ENCODE peak calls at places on chromosomes 13 and 19, in four cellular contexts. One of them, this sample, is unnamed. For H3K9me3, the result is how much of the 10 kb centered on the place peaks cover.

GRCh38 chr19:46886546-46887239 is 25.9 kb downstream of the ARHGAP35 start:
- DNase-seq in ascending aorta: no peak
- DNase-seq in uterus: no peak
- DNase-seq in cardiac muscle cell: no peak
- DNase-seq in this sample: no peak

GRCh38 chr13:82800391-82800790 is 1081.9 kb downstream of the SLITRK1 start:
- DNase-seq in ascending aorta: no peak
- DNase-seq in uterus: no peak
- DNase-seq in cardiac muscle cell: no peak
- DNase-seq in this sample: no peak

GRCh38 chr13:114102521-114103288 is 29.7 kb downstream of the RASA3 start:
- DNase-seq in ascending aorta: no peak
- DNase-seq in uterus: peak
- DNase-seq in cardiac muscle cell: no peak
- DNase-seq in this sample: no peak

GRCh38 chr19:41302624-41303351 is 7.2 kb upstream of the CCDC97 start:
- DNase-seq in ascending aorta: no peak
- DNase-seq in uterus: no peak
- DNase-seq in cardiac muscle cell: no peak
- DNase-seq in this sample: peak

GRCh38 chr19:2034729-2035589 is 16.1 kb downstream of the MKNK2 start:
- DNase-seq in ascending aorta: no peak
- DNase-seq in uterus: no peak
- DNase-seq in cardiac muscle cell: peak
- DNase-seq in this sample: peak

GRCh38 chr19:7789447-7789846 is 26.4 kb downstream of the CLEC4M start:
- DNase-seq in ascending aorta: no peak
- DNase-seq in uterus: no peak
- DNase-seq in cardiac muscle cell: no peak
- DNase-seq in this sample: no peak

GRCh38 chr19:7730286-7731217 is 1.4 kb downstream of the CLEC4G start:
- DNase-seq in ascending aorta: no peak
- DNase-seq in uterus: no peak
- DNase-seq in cardiac muscle cell: no peak
- DNase-seq in this sample: no peak

GRCh38 chr13:20301391-20302071 is 69.4 kb upstream of the GJB6 start:
- DNase-seq in ascending aorta: no peak
- DNase-seq in uterus: no peak
- DNase-seq in cardiac muscle cell: no peak
- DNase-seq in this sample: no peak

GRCh38 chr19:55284405-55285058 is 735 bp downstream of the BRSK1 start:
- DNase-seq in ascending aorta: no peak
- DNase-seq in uterus: no peak
- DNase-seq in cardiac muscle cell: no peak
- DNase-seq in this sample: no peak

GRCh38 chr19:13604902-13605586 is 98.8 kb upstream of the CACNA1A start:
- DNase-seq in ascending aorta: no peak
- DNase-seq in uterus: no peak
- DNase-seq in cardiac muscle cell: no peak
- DNase-seq in this sample: no peak

GRCh38 chr19:47044946-47045866 is 3.2 kb downstream of the TMEM160 start:
- DNase-seq in ascending aorta: no peak
- DNase-seq in uterus: no peak
- DNase-seq in cardiac muscle cell: no peak
- DNase-seq in this sample: no peak

GRCh38 chr19:48480476-48481190 is 11.5 kb downstream of the CYTH2 start:
- DNase-seq in ascending aorta: no peak
- DNase-seq in uterus: peak
- DNase-seq in cardiac muscle cell: no peak
- DNase-seq in this sample: peak

GRCh38 chr13:45328661-45329105 is 12.3 kb downstream of the TPT1 start:
- DNase-seq in ascending aorta: no peak
- DNase-seq in uterus: no peak
- DNase-seq in cardiac muscle cell: no peak
- DNase-seq in this sample: no peak

GRCh38 chr13:37446503-37446902 is 152.1 kb downstream of the POSTN start:
- DNase-seq in ascending aorta: peak
- DNase-seq in uterus: peak
- DNase-seq in cardiac muscle cell: peak
- DNase-seq in this sample: no peak

GRCh38 chr19:53868892-53869804 is 1.5 kb downstream of the MYADM start:
- DNase-seq in ascending aorta: peak
- DNase-seq in uterus: peak
- DNase-seq in cardiac muscle cell: peak
- DNase-seq in this sample: peak

GRCh38 chr19:30450101-30450500 is 77.9 kb downstream of the ZNF536 start:
- DNase-seq in ascending aorta: no peak
- DNase-seq in uterus: peak
- DNase-seq in cardiac muscle cell: peak
- DNase-seq in this sample: no peak

GRCh38 chr19:35498220-35498619 is 8.0 kb upstream of the KRTDAP start:
- DNase-seq in ascending aorta: no peak
- DNase-seq in uterus: no peak
- DNase-seq in cardiac muscle cell: no peak
- DNase-seq in this sample: no peak

GRCh38 chr19:29811125-29812079 is at the start of gene CCNE1:
- DNase-seq in ascending aorta: peak
- DNase-seq in uterus: peak
- DNase-seq in cardiac muscle cell: peak
- DNase-seq in this sample: peak

GRCh38 chr19:33905937-33906577 is 109.4 kb downstream of the KCTD15 start:
- DNase-seq in ascending aorta: peak
- DNase-seq in uterus: peak
- DNase-seq in cardiac muscle cell: peak
- DNase-seq in this sample: no peak

GRCh38 chr13:35782793-35783192 is 306.3 kb upstream of the MAB21L1 start:
- DNase-seq in ascending aorta: no peak
- DNase-seq in uterus: no peak
- DNase-seq in cardiac muscle cell: no peak
- DNase-seq in this sample: no peak

GRCh38 chr13:73765651-73766384 is 368.4 kb downstream of the KLF12 start:
- DNase-seq in ascending aorta: peak
- DNase-seq in uterus: peak
- DNase-seq in cardiac muscle cell: peak
- DNase-seq in this sample: peak

GRCh38 chr13:25179011-25179410 is 6.9 kb upstream of the AMER2 start:
- DNase-seq in ascending aorta: no peak
- DNase-seq in uterus: no peak
- DNase-seq in cardiac muscle cell: no peak
- DNase-seq in this sample: no peak

GRCh38 chr19:49119411-49120324 is at the start of gene PPFIA3:
- DNase-seq in ascending aorta: peak
- DNase-seq in uterus: no peak
- DNase-seq in cardiac muscle cell: peak
- DNase-seq in this sample: peak

GRCh38 chr19:45876411-45877197 is 9.3 kb downstream of the IRF2BP1 start:
- DNase-seq in ascending aorta: no peak
- DNase-seq in uterus: no peak
- DNase-seq in cardiac muscle cell: peak
- DNase-seq in this sample: no peak
- H3K27ac ChIP-seq in ascending aorta: no peak
- H3K27ac ChIP-seq in uterus: peak
- H3K27ac ChIP-seq in cardiac muscle cell: peak
- H3K27ac ChIP-seq in this sample: peak

DNA sequence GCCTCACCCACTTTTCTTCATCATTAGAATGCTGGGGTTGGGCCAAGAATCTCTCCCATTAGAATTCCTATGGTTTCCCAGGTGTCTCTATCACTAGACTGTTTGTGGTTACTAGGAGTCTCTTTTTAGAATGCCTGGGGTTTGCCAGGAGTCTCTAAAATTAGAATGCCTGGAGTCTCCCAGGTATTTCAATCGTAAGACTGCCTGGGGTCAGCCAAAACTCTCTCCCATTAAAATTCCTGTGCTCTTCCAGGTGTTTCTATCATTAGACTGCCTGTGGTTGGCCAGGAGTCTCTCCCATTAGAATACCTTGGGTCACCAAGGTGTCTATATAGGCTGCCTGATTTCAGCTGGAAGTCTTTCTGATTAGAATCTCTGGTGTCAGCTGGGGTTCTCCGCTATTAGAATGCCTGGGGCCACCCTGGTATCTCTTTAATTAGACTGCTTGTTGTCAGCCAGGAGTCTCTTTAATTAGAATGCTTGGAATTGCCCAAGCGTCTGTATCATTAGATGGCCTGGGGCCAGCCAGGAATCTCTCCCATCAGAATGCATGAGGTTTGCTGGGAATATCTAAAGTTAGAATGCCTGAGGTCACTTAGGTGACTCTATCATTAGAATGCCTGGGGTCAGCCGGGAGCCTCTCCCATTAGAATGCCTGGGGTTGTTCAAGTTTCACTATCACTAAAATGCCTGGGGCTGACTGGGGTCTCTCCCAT is 1479.2 kb downstream of the UQCRFS1 start:
- DNase-seq in ascending aorta: no peak
- DNase-seq in uterus: no peak
- DNase-seq in cardiac muscle cell: no peak
- DNase-seq in this sample: no peak
- H3K9me3 ChIP-seq in ascending aorta: under half
- H3K9me3 ChIP-seq in uterus: under half
- H3K9me3 ChIP-seq in cardiac muscle cell: under half
- H3K9me3 ChIP-seq in this sample: under half

GRCh38 chr19:18649371-18650047 is 12.7 kb downstream of the KLHL26 start:
- DNase-seq in ascending aorta: no peak
- DNase-seq in uterus: peak
- DNase-seq in cardiac muscle cell: peak
- DNase-seq in this sample: no peak
- H3K27ac ChIP-seq in ascending aorta: peak
- H3K27ac ChIP-seq in uterus: peak
- H3K27ac ChIP-seq in cardiac muscle cell: peak
- H3K27ac ChIP-seq in this sample: no peak

GRCh38 chr19:52648336-52648990 is 10.3 kb upstream of the ZNF83 start:
- DNase-seq in ascending aorta: no peak
- DNase-seq in uterus: no peak
- DNase-seq in cardiac muscle cell: no peak
- DNase-seq in this sample: no peak
- H3K9me3 ChIP-seq in ascending aorta: under half
- H3K9me3 ChIP-seq in uterus: under half
- H3K9me3 ChIP-seq in cardiac muscle cell: under half
- H3K9me3 ChIP-seq in this sample: under half

GRCh38 chr19:50450369-50451222 is 17.9 kb downstream of the MYBPC2 start:
- DNase-seq in ascending aorta: no peak
- DNase-seq in uterus: no peak
- DNase-seq in cardiac muscle cell: no peak
- DNase-seq in this sample: no peak
- H3K27ac ChIP-seq in ascending aorta: no peak
- H3K27ac ChIP-seq in uterus: no peak
- H3K27ac ChIP-seq in cardiac muscle cell: no peak
- H3K27ac ChIP-seq in this sample: no peak

GRCh38 chr13:103539721-103540120 is 473.5 kb upstream of the SLC10A2 start:
- DNase-seq in ascending aorta: no peak
- DNase-seq in uterus: no peak
- DNase-seq in cardiac muscle cell: no peak
- DNase-seq in this sample: no peak

GRCh38 chr13:103537616-103538015 is 471.4 kb upstream of the SLC10A2 start:
- DNase-seq in ascending aorta: no peak
- DNase-seq in uterus: no peak
- DNase-seq in cardiac muscle cell: no peak
- DNase-seq in this sample: no peak

GRCh38 chr13:103542648-103543047 is 476.4 kb upstream of the SLC10A2 start:
- DNase-seq in ascending aorta: no peak
- DNase-seq in uterus: no peak
- DNase-seq in cardiac muscle cell: no peak
- DNase-seq in this sample: no peak

GRCh38 chr13:103539265-103539664 is 473.0 kb upstream of the SLC10A2 start:
- DNase-seq in ascending aorta: no peak
- DNase-seq in uterus: no peak
- DNase-seq in cardiac muscle cell: peak
- DNase-seq in this sample: no peak

GRCh38 chr13:103540394-103540793 is 474.2 kb upstream of the SLC10A2 start:
- DNase-seq in ascending aorta: no peak
- DNase-seq in uterus: no peak
- DNase-seq in cardiac muscle cell: no peak
- DNase-seq in this sample: no peak
- H3K9me3 ChIP-seq in ascending aorta: under half
- H3K9me3 ChIP-seq in uterus: under half
- H3K9me3 ChIP-seq in cardiac muscle cell: under half
- H3K9me3 ChIP-seq in this sample: under half

GRCh38 chr19:40282920-40283319 is 2.2 kb downstream of the AKT2 start:
- DNase-seq in ascending aorta: no peak
- DNase-seq in uterus: no peak
- DNase-seq in cardiac muscle cell: no peak
- DNase-seq in this sample: no peak

GRCh38 chr19:40283414-40284250 is 1.5 kb downstream of the AKT2 start:
- DNase-seq in ascending aorta: no peak
- DNase-seq in uterus: no peak
- DNase-seq in cardiac muscle cell: no peak
- DNase-seq in this sample: no peak

GRCh38 chr19:40280608-40281221 is 4.4 kb downstream of the AKT2 start:
- DNase-seq in ascending aorta: no peak
- DNase-seq in uterus: no peak
- DNase-seq in cardiac muscle cell: no peak
- DNase-seq in this sample: no peak

GRCh38 chr19:40281381-40282208 is 3.5 kb downstream of the AKT2 start:
- DNase-seq in ascending aorta: no peak
- DNase-seq in uterus: no peak
- DNase-seq in cardiac muscle cell: no peak
- DNase-seq in this sample: no peak

GRCh38 chr19:40282209-40282580 is 3.0 kb downstream of the AKT2 start:
- DNase-seq in ascending aorta: no peak
- DNase-seq in uterus: no peak
- DNase-seq in cardiac muscle cell: no peak
- DNase-seq in this sample: no peak
- H3K27ac ChIP-seq in ascending aorta: no peak
- H3K27ac ChIP-seq in uterus: no peak
- H3K27ac ChIP-seq in cardiac muscle cell: no peak
- H3K27ac ChIP-seq in this sample: no peak

GRCh38 chr19:52028027-52028779 is at the start of gene ZNF614:
- DNase-seq in ascending aorta: peak
- DNase-seq in uterus: peak
- DNase-seq in cardiac muscle cell: peak
- DNase-seq in this sample: peak

GRCh38 chr19:52028780-52029123 is 573 bp upstream of the ZNF614 start:
- DNase-seq in ascending aorta: no peak
- DNase-seq in uterus: no peak
- DNase-seq in cardiac muscle cell: no peak
- DNase-seq in this sample: no peak

GRCh38 chr19:52039169-52039568 is 9.5 kb downstream of the ZNF432 start:
- DNase-seq in ascending aorta: no peak
- DNase-seq in uterus: no peak
- DNase-seq in cardiac muscle cell: no peak
- DNase-seq in this sample: no peak

GRCh38 chr19:52034051-52034728 is 6.0 kb upstream of the ZNF614 start:
- DNase-seq in ascending aorta: no peak
- DNase-seq in uterus: no peak
- DNase-seq in cardiac muscle cell: no peak
- DNase-seq in this sample: no peak
- H3K9me3 ChIP-seq in ascending aorta: half or more
- H3K9me3 ChIP-seq in uterus: half or more
- H3K9me3 ChIP-seq in cardiac muscle cell: under half
- H3K9me3 ChIP-seq in this sample: half or more

This sample was measured in CD8-positive, alpha-beta memory T cell.